ENCODE peak calls at places on chromosomes 2 and 18, in eight cellular contexts. One of them, this sample, is unnamed.

GRCh38 chr2:132550285-132550684 is 119.7 kb downstream of the LYPD1 start:
- DNase-seq in fibroblast of mammary gland: no peak
- DNase-seq in nephron progenitor cell: no peak
- DNase-seq in body of pancreas: no peak
- DNase-seq in A549: no peak
- DNase-seq in heart right ventricle: no peak
- DNase-seq in stimulated activated CD4-positive, alpha-beta T cell treated with anti-CD3 and anti-CD28 coated beads, Interleukin-2, amount 100 ng/mL, for 24 hours: no peak
- DNase-seq in stimulated activated naive CD4-positive, alpha-beta T cell: no peak
- DNase-seq in this sample: peak

GRCh38 chr18:58670561-58671121 is 624 bp upstream of the MALT1 start:
- DNase-seq in stimulated activated CD4-positive, alpha-beta T cell treated with anti-CD3 and anti-CD28 coated beads, Interleukin-2, amount 100 ng/mL, for 24 hours: no peak
- DNase-seq in nephron progenitor cell: peak
- DNase-seq in fibroblast of mammary gland: peak
- DNase-seq in A549: no peak
- DNase-seq in body of pancreas: no peak
- DNase-seq in heart right ventricle: no peak
- DNase-seq in stimulated activated naive CD4-positive, alpha-beta T cell: no peak
- DNase-seq in this sample: no peak

GRCh38 chr18:38940863-38941531 is 1375.4 kb upstream of the CELF4 start:
- DNase-seq in fibroblast of mammary gland: peak
- DNase-seq in nephron progenitor cell: no peak
- DNase-seq in heart right ventricle: no peak
- DNase-seq in stimulated activated naive CD4-positive, alpha-beta T cell: peak
- DNase-seq in A549: peak
- DNase-seq in stimulated activated CD4-positive, alpha-beta T cell treated with anti-CD3 and anti-CD28 coated beads, Interleukin-2, amount 100 ng/mL, for 24 hours: peak
- DNase-seq in body of pancreas: no peak
- DNase-seq in this sample: peak

GRCh38 chr2:8382485-8382884 is 299.4 kb upstream of the ID2 start:
- DNase-seq in fibroblast of mammary gland: no peak
- DNase-seq in A549: no peak
- DNase-seq in heart right ventricle: no peak
- DNase-seq in nephron progenitor cell: no peak
- DNase-seq in body of pancreas: no peak
- DNase-seq in stimulated activated naive CD4-positive, alpha-beta T cell: no peak
- DNase-seq in stimulated activated CD4-positive, alpha-beta T cell treated with anti-CD3 and anti-CD28 coated beads, Interleukin-2, amount 100 ng/mL, for 24 hours: no peak
- DNase-seq in this sample: no peak

GRCh38 chr18:2313332-2313731 is 258.0 kb downstream of the METTL4 start:
- DNase-seq in fibroblast of mammary gland: no peak
- DNase-seq in stimulated activated naive CD4-positive, alpha-beta T cell: no peak
- DNase-seq in body of pancreas: no peak
- DNase-seq in stimulated activated CD4-positive, alpha-beta T cell treated with anti-CD3 and anti-CD28 coated beads, Interleukin-2, amount 100 ng/mL, for 24 hours: no peak
- DNase-seq in A549: no peak
- DNase-seq in nephron progenitor cell: no peak
- DNase-seq in heart right ventricle: no peak
- DNase-seq in this sample: no peak

GRCh38 chr2:240927390-240927781 is 21.2 kb downstream of the CROCC2 start:
- DNase-seq in stimulated activated CD4-positive, alpha-beta T cell treated with anti-CD3 and anti-CD28 coated beads, Interleukin-2, amount 100 ng/mL, for 24 hours: no peak
- DNase-seq in A549: no peak
- DNase-seq in stimulated activated naive CD4-positive, alpha-beta T cell: no peak
- DNase-seq in nephron progenitor cell: no peak
- DNase-seq in heart right ventricle: no peak
- DNase-seq in fibroblast of mammary gland: no peak
- DNase-seq in body of pancreas: no peak
- DNase-seq in this sample: no peak

GRCh38 chr2:171855401-171855800 is 38.6 kb downstream of the SLC25A12 start:
- DNase-seq in A549: no peak
- DNase-seq in body of pancreas: no peak
- DNase-seq in nephron progenitor cell: no peak
- DNase-seq in heart right ventricle: no peak
- DNase-seq in stimulated activated CD4-positive, alpha-beta T cell treated with anti-CD3 and anti-CD28 coated beads, Interleukin-2, amount 100 ng/mL, for 24 hours: no peak
- DNase-seq in stimulated activated naive CD4-positive, alpha-beta T cell: no peak
- DNase-seq in fibroblast of mammary gland: no peak
- DNase-seq in this sample: peak

GRCh38 chr18:21693322-21693721 is 11.3 kb downstream of the ABHD3 start:
- DNase-seq in nephron progenitor cell: no peak
- DNase-seq in fibroblast of mammary gland: no peak
- DNase-seq in body of pancreas: no peak
- DNase-seq in A549: no peak
- DNase-seq in heart right ventricle: no peak
- DNase-seq in stimulated activated naive CD4-positive, alpha-beta T cell: no peak
- DNase-seq in stimulated activated CD4-positive, alpha-beta T cell treated with anti-CD3 and anti-CD28 coated beads, Interleukin-2, amount 100 ng/mL, for 24 hours: no peak
- DNase-seq in this sample: no peak

GRCh38 chr2:43190305-43191052 is 35.9 kb downstream of the ZFP36L2 start:
- DNase-seq in heart right ventricle: no peak
- DNase-seq in nephron progenitor cell: no peak
- DNase-seq in body of pancreas: no peak
- DNase-seq in fibroblast of mammary gland: no peak
- DNase-seq in A549: no peak
- DNase-seq in stimulated activated naive CD4-positive, alpha-beta T cell: no peak
- DNase-seq in stimulated activated CD4-positive, alpha-beta T cell treated with anti-CD3 and anti-CD28 coated beads, Interleukin-2, amount 100 ng/mL, for 24 hours: no peak
- DNase-seq in this sample: no peak

GRCh38 chr2:191246820-191247380 is 1.7 kb downstream of the MYO1B start:
- DNase-seq in fibroblast of mammary gland: no peak
- DNase-seq in A549: no peak
- DNase-seq in stimulated activated CD4-positive, alpha-beta T cell treated with anti-CD3 and anti-CD28 coated beads, Interleukin-2, amount 100 ng/mL, for 24 hours: no peak
- DNase-seq in nephron progenitor cell: no peak
- DNase-seq in heart right ventricle: no peak
- DNase-seq in stimulated activated naive CD4-positive, alpha-beta T cell: no peak
- DNase-seq in body of pancreas: no peak
- DNase-seq in this sample: peak

This sample was measured in EH.